ENCODE peak calls at places on chromosome 14, in seven cellular contexts. D is fibroblast of the aortic adventitia, J is cardiac muscle cell, V is stomach, S is AG04449, Q is GM12878, A is colonic mucosa. F is an unnamed sample.

GRCh38 chr14:68106456-68106855 is 286.9 kb downstream of the RAD51B start:
- DNase-seq in D (no peak), Q (no peak), J (no peak), V (no peak), A (no peak), S (no peak), F (no peak)

GRCh38 chr14:55458800-55459577 is 18.6 kb upstream of the TBPL2 start:
- DNase-seq in A (no peak), Q (no peak), D (peak), V (no peak), S (no peak), J (no peak), F (peak)

GRCh38 chr14:37246427-37246829 is 48.7 kb downstream of the MIPOL1 start:
- DNase-seq in Q (no peak), V (no peak), J (peak), D (peak), S (peak), A (no peak), F (peak)

GRCh38 chr14:88515499-88516221 is 39.1 kb downstream of the PTPN21 start:
- DNase-seq in J (no peak), V (no peak), Q (no peak), D (no peak), S (no peak), A (no peak), F (no peak)

GRCh38 chr14:100416921-100417451 is 93.8 kb downstream of the SLC25A47 start:
- DNase-seq in A (no peak), J (no peak), D (peak), Q (no peak), V (no peak), S (peak), F (peak)

GRCh38 chr14:29016050-29016900 is 249.7 kb downstream of the FOXG1 start:
- DNase-seq in V (no peak), S (no peak), J (peak), Q (no peak), D (peak), A (no peak), F (peak)

GRCh38 chr14:57091030-57091608 is 177.6 kb downstream of the EXOC5 start:
- DNase-seq in A (no peak), D (no peak), S (no peak), Q (no peak), V (no peak), J (no peak), F (no peak)

GRCh38 chr14:100784523-100785337 is 41.2 kb upstream of the MEG3 start:
- DNase-seq in J (no peak), S (no peak), A (no peak), Q (no peak), V (no peak), D (no peak), F (no peak)

GRCh38 chr14:95915326-95915725 is 38.7 kb downstream of the TUNAR start:
- DNase-seq in V (no peak), S (no peak), Q (no peak), J (no peak), A (no peak), D (no peak), F (no peak)

GRCh38 chr14:77838756-77839565 is 39.1 kb downstream of the ADCK1 start:
- DNase-seq in Q (no peak), V (no peak), J (no peak), S (no peak), A (no peak), D (no peak), F (no peak)

GRCh38 chr14:68466491-68466977 is 326.3 kb downstream of the ZFP36L1 start:
- DNase-seq in Q (no peak), S (peak), J (no peak), A (no peak), D (peak), V (no peak), F (peak)

GRCh38 chr14:80988742-80989429 is 33.5 kb downstream of the TSHR start:
- DNase-seq in J (no peak), D (no peak), Q (no peak), V (no peak), A (no peak), S (no peak), F (no peak)

GRCh38 chr14:59422069-59422881 is 42.9 kb downstream of the GPR135 start:
- DNase-seq in Q (no peak), V (no peak), D (peak), J (peak), A (no peak), S (no peak), F (no peak)

GRCh38 chr14:67938046-67938445 is 118.5 kb downstream of the RAD51B start:
- DNase-seq in Q (no peak), J (no peak), S (no peak), V (no peak), D (no peak), A (no peak), F (no peak)

GRCh38 chr14:60094306-60094897 is 2.7 kb downstream of the PCNX4 start:
- DNase-seq in V (no peak), J (peak), A (no peak), S (no peak), D (peak), Q (no peak), F (peak)

GRCh38 chr14:91027556-91027955 is 32.9 kb downstream of the RPS6KA5 start:
- DNase-seq in V (no peak), D (peak), J (peak), Q (no peak), S (no peak), A (no peak), F (no peak)

GRCh38 chr14:91415794-91416743 is 1.6 kb downstream of the CCDC88C start:
- DNase-seq in V (peak), Q (peak), S (no peak), J (no peak), A (peak), D (no peak), F (no peak)

GRCh38 chr14:20719777-20720176 is 25.9 kb upstream of the EDDM3A start:
- DNase-seq in Q (no peak), S (no peak), J (no peak), A (peak), D (no peak), V (peak), F (no peak)

GRCh38 chr14:103561381-103562134 is 899 bp downstream of the BAG5 start:
- DNase-seq in D (peak), J (peak), A (no peak), V (no peak), S (no peak), Q (no peak), F (peak)

GRCh38 chr14:64720190-64720589 is 16.0 kb downstream of the PLEKHG3 start:
- DNase-seq in Q (no peak), J (no peak), D (no peak), S (peak), V (peak), A (peak), F (peak)

GRCh38 chr14:55073856-55074255 is 22.4 kb downstream of the MAPK1IP1L start:
- DNase-seq in S (no peak), J (no peak), V (no peak), A (no peak), D (peak), Q (no peak), F (peak)

GRCh38 chr14:37595809-37596595 is 573 bp downstream of the TTC6 start:
- DNase-seq in Q (no peak), J (no peak), V (peak), D (no peak), A (peak), S (no peak), F (no peak)

GRCh38 chr14:46405095-46405494 is 246.5 kb downstream of the RPL10L start:
- DNase-seq in D (no peak), V (no peak), S (no peak), A (no peak), J (peak), Q (no peak), F (no peak)

GRCh38 chr14:77989441-77989891 is 180.7 kb upstream of the NRXN3 start:
- DNase-seq in S (no peak), D (no peak), J (no peak), V (no peak), Q (no peak), A (no peak), F (no peak)

GRCh38 chr14:87615822-87616679 is 376.9 kb downstream of the GALC start:
- DNase-seq in J (peak), D (peak), A (peak), V (peak), S (no peak), Q (no peak), F (peak)

GRCh38 chr14:54776361-54777001 is 126.1 kb downstream of the GCH1 start:
- DNase-seq in Q (peak), D (peak), V (no peak), A (no peak), S (no peak), J (peak), F (peak)

GRCh38 chr14:37584211-37585100 is 10.6 kb downstream of the FOXA1 start:
- DNase-seq in S (no peak), J (no peak), D (no peak), V (peak), A (peak), Q (no peak), F (no peak)

GRCh38 chr14:96905065-96905464 is 107.9 kb downstream of the VRK1 start:
- DNase-seq in Q (no peak), V (no peak), J (no peak), S (no peak), A (no peak), D (no peak), F (no peak)

GRCh38 chr14:20652996-20653975 is 11.8 kb upstream of the OR6S1 start:
- DNase-seq in A (peak), J (peak), V (no peak), S (no peak), D (peak), Q (peak), F (peak)

GRCh38 chr14:100592972-100593371 is 5.8 kb upstream of the BEGAIN start:
- DNase-seq in S (no peak), Q (no peak), A (no peak), V (no peak), J (no peak), D (no peak), F (no peak)

GRCh38 chr14:97379091-97379531 is 581.9 kb downstream of the VRK1 start:
- DNase-seq in Q (no peak), A (no peak), S (no peak), D (no peak), V (no peak), J (no peak), F (no peak)

GRCh38 chr14:73771848-73772705 is 57.9 kb upstream of the PNMA1 start:
- DNase-seq in Q (peak), V (peak), A (peak), S (no peak), J (peak), D (peak), F (no peak)

GRCh38 chr14:88856786-88857366 is 32.4 kb downstream of the TTC8 start:
- DNase-seq in J (no peak), D (no peak), Q (no peak), A (no peak), V (no peak), S (no peak), F (no peak)

DNA sequence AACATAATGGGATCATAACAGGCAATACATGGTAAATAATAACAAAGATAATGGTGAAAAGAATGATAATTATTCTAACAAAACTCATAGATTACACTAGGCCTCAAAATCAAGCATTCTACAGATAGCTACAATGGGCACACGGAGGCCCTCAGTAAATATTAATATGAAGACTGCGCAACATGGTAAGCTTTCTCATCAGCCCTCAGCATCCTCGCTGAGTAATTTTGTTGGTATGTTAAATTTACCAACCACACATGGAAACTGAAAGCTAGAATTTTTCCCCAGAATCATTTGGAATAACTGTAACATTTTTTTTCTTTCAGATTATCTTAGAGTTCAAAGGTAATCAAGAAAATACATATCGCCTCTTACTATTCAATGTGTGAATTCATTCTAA is 74.2 kb upstream of the PYGL start:
- DNase-seq in D (peak), J (no peak), A (no peak), V (no peak), Q (no peak), S (no peak), F (peak)
- H3K4me3 ChIP-seq in D (no peak), J (no peak), A (no peak), V (no peak), Q (no peak), S (no peak), F (no peak)

GRCh38 chr14:76055330-76055729 is 69.8 kb downstream of the IFT43 start:
- DNase-seq in A (no peak), S (no peak), D (no peak), V (no peak), J (no peak), Q (no peak), F (no peak)

GRCh38 chr14:76053576-76054369 is 68.2 kb downstream of the IFT43 start:
- DNase-seq in S (no peak), V (no peak), Q (no peak), A (no peak), D (no peak), J (no peak), F (no peak)

GRCh38 chr14:76057914-76058313 is 72.4 kb downstream of the IFT43 start:
- DNase-seq in J (peak), V (no peak), S (no peak), Q (no peak), D (no peak), A (no peak), F (no peak)

GRCh38 chr14:76051717-76052459 is 66.3 kb downstream of the IFT43 start:
- DNase-seq in V (no peak), Q (no peak), J (no peak), D (no peak), A (no peak), S (no peak), F (no peak)

DNA sequence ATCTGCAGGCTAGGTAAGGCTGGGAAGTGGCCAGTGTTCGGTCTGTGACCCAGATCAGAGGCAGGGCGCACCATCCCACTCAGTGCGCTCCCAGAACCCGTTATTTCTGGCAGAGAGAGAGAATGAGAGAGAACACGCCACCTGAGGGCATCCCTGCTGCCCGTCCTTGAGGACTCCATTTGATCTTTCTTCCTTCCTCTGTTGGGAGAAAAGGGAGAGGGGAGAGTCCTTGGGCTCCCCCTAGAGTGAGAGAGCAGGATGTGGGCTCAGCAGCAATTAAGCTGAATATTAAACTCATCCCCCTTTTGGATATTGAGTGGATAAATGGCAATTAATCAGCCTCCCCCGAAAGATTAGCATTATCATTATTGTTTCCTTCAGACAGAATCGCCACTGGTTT is 70.6 kb downstream of the IFT43 start:
- DNase-seq in Q (no peak), D (no peak), V (no peak), A (no peak), S (no peak), J (no peak), F (no peak)
- TF ChIP-seq CTCF in Q (peak), D (peak), V (no peak), A (no peak), S (peak), J (peak), F (peak)

GRCh38 chr14:61238611-61239010 is 42.5 kb downstream of the TMEM30B start:
- DNase-seq in A (no peak), Q (no peak), D (no peak), J (no peak), S (no peak), V (no peak), F (no peak)

GRCh38 chr14:61244051-61244450 is 37.1 kb downstream of the TMEM30B start:
- DNase-seq in D (no peak), Q (no peak), J (no peak), V (no peak), A (no peak), S (no peak), F (no peak)

GRCh38 chr14:61234215-61234916 is 46.8 kb downstream of the TMEM30B start:
- DNase-seq in S (no peak), Q (no peak), A (no peak), D (no peak), J (no peak), V (no peak), F (no peak)

GRCh38 chr14:61240206-61240605 is 40.9 kb downstream of the TMEM30B start:
- DNase-seq in J (no peak), D (no peak), Q (no peak), S (no peak), V (no peak), A (no peak), F (no peak)
- H3K4me3 ChIP-seq in J (no peak), D (no peak), Q (no peak), S (no peak), V (no peak), A (no peak), F (no peak)

GRCh38 chr14:22657861-22658260 is 13.7 kb upstream of the OR6J1 start:
- DNase-seq in V (no peak), Q (no peak), D (peak), J (no peak), S (no peak), A (no peak), F (peak)
- TF ChIP-seq CTCF in V (peak), Q (peak), D (peak), J (peak), S (peak), A (no peak), F (peak)

GRCh38 chr14:104941508-104942365 is 17.1 kb downstream of the PLD4 start:
- DNase-seq in A (no peak), D (no peak), S (no peak), V (no peak), Q (no peak), J (no peak), F (no peak)
- H3K4me3 ChIP-seq in A (no peak), D (no peak), S (no peak), V (no peak), Q (no peak), J (no peak), F (no peak)

DNA sequence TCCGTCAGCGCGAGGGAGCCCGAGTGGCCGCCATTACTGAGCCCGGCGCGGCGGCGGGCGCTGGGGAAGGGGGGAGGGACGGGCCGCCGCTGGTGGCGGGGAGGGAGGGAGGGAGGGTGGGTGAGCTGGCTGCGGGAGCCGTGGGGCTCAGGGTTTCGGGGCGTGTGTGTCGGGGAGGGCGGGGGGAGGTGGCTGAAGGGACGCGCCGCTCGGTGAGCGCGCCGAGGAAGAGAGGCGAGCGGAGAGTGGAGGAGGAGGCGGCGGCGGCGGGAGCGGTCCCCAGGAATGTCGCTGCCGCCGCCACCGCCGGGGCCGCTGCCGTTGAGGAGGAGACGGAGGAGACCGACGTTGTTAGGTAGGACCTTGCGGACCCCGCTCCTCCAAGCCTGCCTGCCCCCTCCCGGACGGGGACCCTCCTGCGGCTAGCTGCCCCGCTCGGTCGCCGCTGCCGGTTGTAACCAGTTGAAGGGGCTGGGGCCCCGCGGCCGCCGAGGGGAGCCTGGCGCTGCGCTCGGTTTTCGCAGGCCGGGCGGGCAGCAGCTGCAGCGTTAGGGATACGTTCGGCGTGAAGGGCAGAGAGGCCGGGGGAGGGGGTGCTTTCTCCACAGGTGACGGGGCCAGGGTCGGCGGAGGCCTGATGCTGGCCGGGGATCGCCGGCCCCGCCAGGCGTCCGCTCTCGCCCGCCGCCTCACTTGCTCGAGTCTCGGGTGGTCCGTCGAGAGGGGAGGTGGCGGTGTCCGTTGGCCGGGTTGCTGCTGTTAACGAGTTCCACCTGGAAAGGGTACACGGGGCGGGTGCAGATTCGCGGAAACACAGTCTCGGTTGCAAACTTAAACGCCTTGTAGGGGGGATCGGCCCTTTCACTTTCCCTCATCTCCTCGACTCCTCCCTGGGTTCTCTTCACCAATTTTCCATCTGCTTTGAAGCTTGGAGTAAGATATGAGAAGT is at the start of gene ARHGAP5:
- DNase-seq in A (peak), J (peak), Q (no peak), D (peak), S (no peak), V (peak), F (no peak)
- TF ChIP-seq CTCF in A (no peak), J (no peak), Q (no peak), D (peak), S (peak), V (peak), F (no peak)

DNA sequence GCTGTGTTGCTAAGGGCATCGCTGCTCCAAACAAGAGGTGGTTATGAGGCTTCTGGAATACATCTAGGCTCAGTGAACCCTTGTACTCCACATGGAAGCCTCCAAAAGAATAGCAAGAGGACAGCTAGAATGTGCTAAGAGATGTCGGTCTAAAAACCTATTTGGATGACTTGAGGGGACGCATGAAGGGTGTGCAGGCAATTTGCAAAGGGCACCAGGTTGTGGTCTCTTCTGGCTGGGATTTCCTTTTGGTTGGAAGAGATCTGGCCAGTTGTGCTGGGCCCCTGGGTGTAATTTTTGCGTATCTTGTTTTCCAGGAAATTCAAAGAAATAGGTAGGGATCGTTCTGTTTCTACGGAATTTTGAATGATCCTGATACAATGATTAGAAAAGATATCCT is 4.2 kb downstream of the TTC9 start:
- DNase-seq in A (no peak), S (no peak), D (no peak), Q (no peak), J (no peak), V (no peak), F (no peak)
- H3K4me3 ChIP-seq in A (no peak), S (no peak), D (no peak), Q (peak), J (no peak), V (no peak), F (no peak)